ENCODE peak calls at places on chromosomes 12 and 14, in six cellular contexts. One of them, this sample, is unnamed.

GRCh38 chr12:111298583-111299436 is 70.1 kb downstream of the PHETA1 start:
- DNase-seq in fibroblast of lung: peak; percentile 48
- DNase-seq in neural progenitor cell: peak; percentile 87
- DNase-seq in GM23248: peak; percentile 73
- DNase-seq in psoas muscle: peak; percentile 25
- DNase-seq in PC-3: peak; percentile 76
- DNase-seq in this sample: peak; percentile 23

GRCh38 chr14:94764573-94764972 is 5.3 kb downstream of the GSC start:
- DNase-seq in fibroblast of lung: no peak
- DNase-seq in neural progenitor cell: no peak
- DNase-seq in GM23248: no peak
- DNase-seq in psoas muscle: no peak
- DNase-seq in PC-3: no peak
- DNase-seq in this sample: no peak

GRCh38 chr12:52280319-52280795 is 5.9 kb downstream of the KRT86 start:
- DNase-seq in fibroblast of lung: peak; percentile 98
- DNase-seq in neural progenitor cell: no peak
- DNase-seq in GM23248: peak; percentile 95
- DNase-seq in psoas muscle: peak; percentile 65
- DNase-seq in PC-3: peak; percentile 99
- DNase-seq in this sample: no peak

GRCh38 chr12:124993568-124994434 is at the start of gene BRI3BP:
- DNase-seq in fibroblast of lung: peak; percentile 30
- DNase-seq in neural progenitor cell: peak; percentile 70
- DNase-seq in GM23248: peak; percentile 71
- DNase-seq in psoas muscle: peak; percentile 64
- DNase-seq in PC-3: peak; percentile 70
- DNase-seq in this sample: peak; percentile 32

GRCh38 chr12:63944036-63944579 is 99.6 kb downstream of the SRGAP1 start:
- DNase-seq in fibroblast of lung: no peak
- DNase-seq in neural progenitor cell: no peak
- DNase-seq in GM23248: no peak
- DNase-seq in psoas muscle: no peak
- DNase-seq in PC-3: no peak
- DNase-seq in this sample: no peak

GRCh38 chr12:68613209-68613904 is 2.7 kb downstream of the RAP1B start:
- DNase-seq in fibroblast of lung: no peak
- DNase-seq in neural progenitor cell: no peak
- DNase-seq in GM23248: no peak
- DNase-seq in psoas muscle: no peak
- DNase-seq in PC-3: no peak
- DNase-seq in this sample: no peak

GRCh38 chr12:105420659-105421240 is 90.3 kb downstream of the C12orf75 start:
- DNase-seq in fibroblast of lung: peak; percentile 79
- DNase-seq in neural progenitor cell: peak; percentile 81
- DNase-seq in GM23248: peak; percentile 80
- DNase-seq in psoas muscle: peak; percentile 70
- DNase-seq in PC-3: peak; percentile 90
- DNase-seq in this sample: peak; percentile 78

GRCh38 chr12:7679251-7680045 is 13.7 kb upstream of the APOBEC1 start:
- DNase-seq in fibroblast of lung: no peak
- DNase-seq in neural progenitor cell: no peak
- DNase-seq in GM23248: no peak
- DNase-seq in psoas muscle: no peak
- DNase-seq in PC-3: no peak
- DNase-seq in this sample: no peak

GRCh38 chr14:69632154-69632553 is 20.8 kb downstream of the SUSD6 start:
- DNase-seq in fibroblast of lung: no peak
- DNase-seq in neural progenitor cell: peak; percentile 36
- DNase-seq in GM23248: peak; percentile 23
- DNase-seq in psoas muscle: no peak
- DNase-seq in PC-3: no peak
- DNase-seq in this sample: no peak

GRCh38 chr12:68348419-68348818 is 16.3 kb upstream of the MDM1 start:
- DNase-seq in fibroblast of lung: no peak
- DNase-seq in neural progenitor cell: no peak
- DNase-seq in GM23248: no peak
- DNase-seq in psoas muscle: no peak
- DNase-seq in PC-3: no peak
- DNase-seq in this sample: no peak

GRCh38 chr12:45730842-45731336 is 1.4 kb downstream of the ARID2 start:
- DNase-seq in fibroblast of lung: peak; percentile 53
- DNase-seq in neural progenitor cell: no peak
- DNase-seq in GM23248: peak; percentile 52
- DNase-seq in psoas muscle: no peak
- DNase-seq in PC-3: peak; percentile 17
- DNase-seq in this sample: peak; percentile 22

GRCh38 chr12:76183459-76184186 is 99.1 kb upstream of the NAP1L1 start:
- DNase-seq in fibroblast of lung: peak; percentile 99
- DNase-seq in neural progenitor cell: no peak
- DNase-seq in GM23248: peak; percentile 91
- DNase-seq in psoas muscle: peak; percentile 21
- DNase-seq in PC-3: peak; percentile 99
- DNase-seq in this sample: peak; percentile 5

GRCh38 chr14:42057176-42057575 is 450.5 kb downstream of the LRFN5 start:
- DNase-seq in fibroblast of lung: peak; percentile 32
- DNase-seq in neural progenitor cell: no peak
- DNase-seq in GM23248: peak; percentile 19
- DNase-seq in psoas muscle: no peak
- DNase-seq in PC-3: no peak
- DNase-seq in this sample: no peak

GRCh38 chr12:70745066-70745465 is 107.8 kb upstream of the PTPRB start:
- DNase-seq in fibroblast of lung: no peak
- DNase-seq in neural progenitor cell: no peak
- DNase-seq in GM23248: no peak
- DNase-seq in psoas muscle: no peak
- DNase-seq in PC-3: no peak
- DNase-seq in this sample: no peak

GRCh38 chr12:6765048-6765633 is 1.0 kb upstream of the PTMS start:
- DNase-seq in fibroblast of lung: no peak
- DNase-seq in neural progenitor cell: peak; percentile 41
- DNase-seq in GM23248: peak; percentile 54
- DNase-seq in psoas muscle: no peak
- DNase-seq in PC-3: peak; percentile 9
- DNase-seq in this sample: no peak

GRCh38 chr12:122102331-122102730 is 23.8 kb downstream of the MLXIP start:
- DNase-seq in fibroblast of lung: peak; percentile 71
- DNase-seq in neural progenitor cell: no peak
- DNase-seq in GM23248: no peak
- DNase-seq in psoas muscle: no peak
- DNase-seq in PC-3: no peak
- DNase-seq in this sample: peak; percentile 70

GRCh38 chr12:82225871-82226270 is 132.3 kb downstream of the CCDC59 start:
- DNase-seq in fibroblast of lung: no peak
- DNase-seq in neural progenitor cell: no peak
- DNase-seq in GM23248: peak; percentile 1
- DNase-seq in psoas muscle: no peak
- DNase-seq in PC-3: no peak
- DNase-seq in this sample: no peak

GRCh38 chr12:124551268-124552144 is 15.9 kb downstream of the NCOR2 start:
- DNase-seq in fibroblast of lung: peak; percentile 50
- DNase-seq in neural progenitor cell: peak; percentile 80
- DNase-seq in GM23248: no peak
- DNase-seq in psoas muscle: no peak
- DNase-seq in PC-3: peak; percentile 23
- DNase-seq in this sample: peak; percentile 71

DNA sequence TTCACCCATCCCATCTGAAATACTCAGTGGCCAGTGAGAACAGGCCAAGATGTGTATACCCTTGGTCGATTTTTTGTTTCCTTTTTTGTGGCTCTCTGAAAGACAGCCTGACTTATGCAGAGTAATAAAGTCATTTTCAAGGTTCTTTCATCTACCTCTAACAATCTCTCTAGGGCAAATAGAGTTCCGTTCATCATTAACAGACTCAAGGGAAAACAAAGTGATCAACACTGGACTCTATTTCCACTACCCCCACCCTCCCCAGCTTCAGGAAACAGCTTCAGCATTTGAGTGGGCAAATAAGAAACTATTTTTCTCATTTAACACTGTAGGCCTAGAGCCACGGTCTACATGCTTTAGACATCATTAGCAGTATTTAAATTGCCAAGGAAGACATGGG is 15.9 kb downstream of the PRKAB1 start:
- DNase-seq in fibroblast of lung: no peak
- DNase-seq in neural progenitor cell: no peak
- DNase-seq in GM23248: no peak
- DNase-seq in psoas muscle: no peak
- DNase-seq in PC-3: no peak
- DNase-seq in this sample: no peak
- H3K4me3 ChIP-seq in fibroblast of lung: no peak overlapping the region
- H3K4me3 ChIP-seq in neural progenitor cell: no peak overlapping the region
- H3K4me3 ChIP-seq in GM23248: no peak overlapping the region
- H3K4me3 ChIP-seq in psoas muscle: no peak overlapping the region
- H3K4me3 ChIP-seq in PC-3: no peak overlapping the region
- H3K4me3 ChIP-seq in this sample: no peak overlapping the region

GRCh38 chr12:31118831-31119530 is 45.3 kb downstream of the DDX11 start:
- DNase-seq in fibroblast of lung: peak; percentile 10
- DNase-seq in neural progenitor cell: peak; percentile 87
- DNase-seq in GM23248: no peak
- DNase-seq in psoas muscle: no peak
- DNase-seq in PC-3: no peak
- DNase-seq in this sample: no peak
- H3K4me3 ChIP-seq in fibroblast of lung: peak overlapping the region; percentile 28
- H3K4me3 ChIP-seq in neural progenitor cell: peak overlapping the region; percentile 74
- H3K4me3 ChIP-seq in GM23248: no peak overlapping the region
- H3K4me3 ChIP-seq in psoas muscle: peak overlapping the region; percentile 56
- H3K4me3 ChIP-seq in PC-3: no peak overlapping the region
- H3K4me3 ChIP-seq in this sample: peak overlapping the region; percentile 10

GRCh38 chr12:24379493-24379892 is 430.0 kb upstream of the SOX5 start:
- DNase-seq in fibroblast of lung: no peak
- DNase-seq in neural progenitor cell: peak; percentile 60
- DNase-seq in GM23248: no peak
- DNase-seq in psoas muscle: no peak
- DNase-seq in PC-3: no peak
- DNase-seq in this sample: no peak

GRCh38 chr12:24379038-24379437 is 429.6 kb upstream of the SOX5 start:
- DNase-seq in fibroblast of lung: no peak
- DNase-seq in neural progenitor cell: no peak
- DNase-seq in GM23248: no peak
- DNase-seq in psoas muscle: no peak
- DNase-seq in PC-3: no peak
- DNase-seq in this sample: no peak

GRCh38 chr12:24381790-24382189 is 432.3 kb upstream of the SOX5 start:
- DNase-seq in fibroblast of lung: peak; percentile 54
- DNase-seq in neural progenitor cell: no peak
- DNase-seq in GM23248: no peak
- DNase-seq in psoas muscle: no peak
- DNase-seq in PC-3: no peak
- DNase-seq in this sample: no peak

GRCh38 chr12:24380122-24380521 is 430.7 kb upstream of the SOX5 start:
- DNase-seq in fibroblast of lung: peak; percentile 74
- DNase-seq in neural progenitor cell: peak; percentile 81
- DNase-seq in GM23248: no peak
- DNase-seq in psoas muscle: no peak
- DNase-seq in PC-3: no peak
- DNase-seq in this sample: no peak

DNA sequence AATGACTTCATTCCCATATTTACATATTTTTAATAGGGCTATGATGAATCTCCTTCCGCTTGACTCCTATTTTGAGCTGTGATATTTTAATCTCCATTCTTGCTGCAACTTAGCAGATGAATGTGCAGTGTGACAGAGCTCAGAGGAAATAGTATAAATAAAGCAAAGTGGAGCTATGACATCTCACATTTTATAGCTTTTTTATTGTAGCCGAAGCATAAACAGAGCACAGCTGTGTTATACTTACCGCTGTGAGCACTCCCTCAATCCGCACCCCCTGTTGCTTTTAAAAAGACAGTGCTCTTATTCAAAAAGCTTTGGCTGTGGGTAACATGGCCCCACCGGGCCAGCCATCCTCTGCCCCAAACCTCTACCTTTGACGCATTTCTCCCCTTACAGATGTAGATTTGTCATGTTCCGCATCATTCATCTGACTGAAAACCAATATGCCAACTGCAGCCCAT is 429.1 kb upstream of the SOX5 start:
- DNase-seq in fibroblast of lung: peak; percentile 96
- DNase-seq in neural progenitor cell: peak; percentile 44
- DNase-seq in GM23248: no peak
- DNase-seq in psoas muscle: no peak
- DNase-seq in PC-3: no peak
- DNase-seq in this sample: no peak
- H3K4me3 ChIP-seq in fibroblast of lung: peak overlapping the region; percentile 3
- H3K4me3 ChIP-seq in neural progenitor cell: no peak overlapping the region
- H3K4me3 ChIP-seq in GM23248: no peak overlapping the region
- H3K4me3 ChIP-seq in psoas muscle: no peak overlapping the region
- H3K4me3 ChIP-seq in PC-3: no peak overlapping the region
- H3K4me3 ChIP-seq in this sample: no peak overlapping the region

GRCh38 chr14:77002335-77002734 is 26.2 kb downstream of the IRF2BPL start:
- DNase-seq in fibroblast of lung: no peak
- DNase-seq in neural progenitor cell: no peak
- DNase-seq in GM23248: no peak
- DNase-seq in psoas muscle: no peak
- DNase-seq in PC-3: no peak
- DNase-seq in this sample: no peak

GRCh38 chr14:76998777-76999366 is 29.6 kb downstream of the IRF2BPL start:
- DNase-seq in fibroblast of lung: no peak
- DNase-seq in neural progenitor cell: no peak
- DNase-seq in GM23248: no peak
- DNase-seq in psoas muscle: no peak
- DNase-seq in PC-3: no peak
- DNase-seq in this sample: no peak

GRCh38 chr14:76997257-76997970 is 31.1 kb downstream of the IRF2BPL start:
- DNase-seq in fibroblast of lung: no peak
- DNase-seq in neural progenitor cell: peak; percentile 34
- DNase-seq in GM23248: peak; percentile 83
- DNase-seq in psoas muscle: no peak
- DNase-seq in PC-3: peak; percentile 43
- DNase-seq in this sample: no peak

GRCh38 chr14:77002889-77003288 is 25.6 kb downstream of the IRF2BPL start:
- DNase-seq in fibroblast of lung: no peak
- DNase-seq in neural progenitor cell: no peak
- DNase-seq in GM23248: no peak
- DNase-seq in psoas muscle: no peak
- DNase-seq in PC-3: no peak
- DNase-seq in this sample: no peak

DNA sequence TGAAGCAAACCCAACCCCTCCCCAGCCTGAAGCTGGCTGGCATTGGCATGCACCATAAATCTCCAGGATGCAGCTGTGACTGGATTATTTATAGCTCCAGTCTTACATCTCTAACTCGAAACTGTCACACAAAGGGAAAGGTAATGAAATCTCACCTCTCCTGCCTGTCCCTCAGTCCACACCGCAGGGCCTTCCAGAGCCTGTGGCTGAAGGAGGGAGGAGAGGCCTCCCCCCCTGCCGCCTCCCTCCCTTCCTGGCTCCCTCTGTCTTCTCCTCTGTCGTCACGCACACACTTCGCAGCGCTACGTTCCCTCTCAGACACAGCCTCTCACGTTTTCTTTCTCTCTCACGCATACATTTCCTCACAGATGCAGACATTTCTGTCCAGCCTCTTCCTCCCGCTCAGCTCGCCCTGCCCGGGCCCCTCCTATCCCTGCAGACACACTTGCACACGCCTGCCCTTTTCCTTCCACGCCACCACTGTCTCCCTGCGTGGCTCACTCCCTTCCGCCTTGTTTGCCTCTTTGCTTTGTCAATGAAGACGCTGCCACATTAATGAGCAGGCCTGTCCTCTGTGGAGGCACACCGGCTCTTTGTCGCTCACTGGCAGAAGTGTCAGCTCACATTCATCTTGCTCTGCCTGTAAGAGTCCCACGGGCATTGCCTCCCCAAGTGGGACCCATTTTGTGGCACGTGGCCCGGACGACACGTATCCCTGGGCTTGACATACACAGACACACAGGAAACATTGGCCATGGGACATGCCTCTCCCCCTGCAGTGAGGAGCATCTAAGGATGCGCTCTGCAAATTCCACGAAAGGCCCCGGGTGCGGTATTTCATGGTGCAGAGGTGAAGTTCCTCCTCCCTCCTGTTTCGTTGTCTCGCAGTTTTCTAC is 27.9 kb downstream of the IRF2BPL start:
- DNase-seq in fibroblast of lung: peak; percentile 56
- DNase-seq in neural progenitor cell: peak; percentile 46
- DNase-seq in GM23248: peak; percentile 89
- DNase-seq in psoas muscle: peak; percentile 55
- DNase-seq in PC-3: no peak
- DNase-seq in this sample: peak; percentile 37
- H3K4me3 ChIP-seq in fibroblast of lung: no peak overlapping the region
- H3K4me3 ChIP-seq in neural progenitor cell: no peak overlapping the region
- H3K4me3 ChIP-seq in GM23248: peak overlapping the region; percentile 40
- H3K4me3 ChIP-seq in psoas muscle: peak overlapping the region; percentile 52
- H3K4me3 ChIP-seq in PC-3: no peak overlapping the region
- H3K4me3 ChIP-seq in this sample: no peak overlapping the region